ENCODE peak calls at places on chromosomes 3 and 15, in eight cellular contexts. V, G, Q, E, L, I, U and N are unnamed samples.

GRCh38 chr3:140568842-140569520 is 108.9 kb upstream of the TRIM42 start:
- DNase-seq in V (no peak), G (no peak), Q (peak), E (no peak), L (no peak), I (no peak), U (no peak), N (no peak)

GRCh38 chr15:66252411-66253295 is 897 bp downstream of the MEGF11 start:
- DNase-seq in V (no peak), G (peak), Q (peak), E (no peak), L (peak), I (peak), U (no peak), N (no peak)

GRCh38 chr3:52480768-52481715 is 14.1 kb upstream of the STAB1 start:
- DNase-seq in V (no peak), G (no peak), Q (peak), E (no peak), L (peak), I (peak), U (no peak), N (no peak)

GRCh38 chr3:15064299-15064834 is 748 bp downstream of the MRPS25 start:
- DNase-seq in V (no peak), G (peak), Q (no peak), E (no peak), L (no peak), I (peak), U (no peak), N (no peak)

GRCh38 chr15:39852237-39852636 is 67.8 kb downstream of the GPR176 start:
- DNase-seq in V (peak), G (peak), Q (no peak), E (peak), L (no peak), I (no peak), U (no peak), N (no peak)

GRCh38 chr3:106824856-106825255 is 552.4 kb upstream of the CCDC54 start:
- DNase-seq in V (no peak), G (peak), Q (peak), E (peak), L (no peak), I (peak), U (no peak), N (peak)

GRCh38 chr3:189099031-189099471 is 72.7 kb upstream of the TPRG1 start:
- DNase-seq in V (no peak), G (peak), Q (peak), E (no peak), L (no peak), I (peak), U (no peak), N (no peak)

GRCh38 chr15:47439146-47439869 is 278.0 kb upstream of the SEMA6D start:
- DNase-seq in V (no peak), G (peak), Q (no peak), E (no peak), L (no peak), I (no peak), U (no peak), N (no peak)

GRCh38 chr3:129664040-129664646 is 57.7 kb upstream of the PLXND1 start:
- DNase-seq in V (no peak), G (no peak), Q (no peak), E (no peak), L (no peak), I (no peak), U (no peak), N (no peak)

GRCh38 chr3:35473956-35474355 is 165.4 kb upstream of the ARPP21 start:
- DNase-seq in V (no peak), G (no peak), Q (no peak), E (no peak), L (no peak), I (no peak), U (no peak), N (no peak)

GRCh38 chr3:55264933-55265332 is 222.2 kb downstream of the WNT5A start:
- DNase-seq in V (no peak), G (peak), Q (no peak), E (no peak), L (no peak), I (no peak), U (no peak), N (no peak)

GRCh38 chr15:99305761-99306505 is 54.7 kb downstream of the LRRC28 start:
- DNase-seq in V (peak), G (peak), Q (peak), E (peak), L (no peak), I (peak), U (no peak), N (peak)

GRCh38 chr3:178198329-178198728 is 337.9 kb upstream of the KCNMB2 start:
- DNase-seq in V (no peak), G (peak), Q (no peak), E (no peak), L (no peak), I (peak), U (no peak), N (no peak)

GRCh38 chr3:170865209-170866094 is 4.5 kb downstream of the RPL22L1 start:
- DNase-seq in V (no peak), G (peak), Q (no peak), E (no peak), L (no peak), I (peak), U (no peak), N (no peak)

GRCh38 chr15:68499620-68500312 is 67.8 kb upstream of the ITGA11 start:
- DNase-seq in V (no peak), G (no peak), Q (no peak), E (no peak), L (no peak), I (no peak), U (no peak), N (no peak)

GRCh38 chr15:25455244-25455643 is 16.4 kb upstream of the UBE3A start:
- DNase-seq in V (no peak), G (no peak), Q (no peak), E (no peak), L (no peak), I (no peak), U (no peak), N (no peak)

GRCh38 chr3:146165370-146165769 is 4.4 kb upstream of the PLOD2 start:
- DNase-seq in V (peak), G (peak), Q (no peak), E (peak), L (no peak), I (peak), U (no peak), N (no peak)

GRCh38 chr15:48733615-48734014 is 77.3 kb downstream of the CEP152 start:
- DNase-seq in V (no peak), G (no peak), Q (no peak), E (no peak), L (no peak), I (no peak), U (no peak), N (no peak)

GRCh38 chr3:42804113-42804830 is at the start of gene HIGD1A:
- DNase-seq in V (peak), G (peak), Q (peak), E (peak), L (peak), I (peak), U (peak), N (no peak)

GRCh38 chr3:15443826-15444524 is 16.6 kb downstream of the EAF1 start:
- DNase-seq in V (no peak), G (no peak), Q (no peak), E (peak), L (peak), I (no peak), U (no peak), N (no peak)

GRCh38 chr3:56702487-56703315 is 19.6 kb upstream of the TASOR start:
- DNase-seq in V (peak), G (peak), Q (no peak), E (peak), L (peak), I (peak), U (no peak), N (peak)

GRCh38 chr15:65902373-65902772 is 33.1 kb downstream of the RAB11A start:
- DNase-seq in V (no peak), G (peak), Q (peak), E (no peak), L (no peak), I (no peak), U (peak), N (peak)

GRCh38 chr15:47715856-47716445 is 1.4 kb upstream of the SEMA6D start:
- DNase-seq in V (peak), G (peak), Q (peak), E (no peak), L (no peak), I (peak), U (no peak), N (no peak)

GRCh38 chr15:57541805-57542504 is 49.7 kb upstream of the MYZAP start:
- DNase-seq in V (peak), G (peak), Q (peak), E (no peak), L (peak), I (peak), U (no peak), N (no peak)

GRCh38 chr15:38699633-38700230 is 135.1 kb upstream of the RASGRP1 start:
- DNase-seq in V (no peak), G (peak), Q (peak), E (no peak), L (peak), I (no peak), U (no peak), N (no peak)

GRCh38 chr15:29376580-29376979 is 107.0 kb upstream of the NSMCE3 start:
- DNase-seq in V (no peak), G (no peak), Q (no peak), E (no peak), L (no peak), I (no peak), U (no peak), N (no peak)

GRCh38 chr15:92882697-92883642 is 17.2 kb upstream of the CHD2 start:
- DNase-seq in V (no peak), G (no peak), Q (peak), E (no peak), L (peak), I (no peak), U (peak), N (no peak)

GRCh38 chr15:26097216-26097615 is 234.1 kb upstream of the ATP10A start:
- DNase-seq in V (no peak), G (no peak), Q (no peak), E (no peak), L (no peak), I (no peak), U (no peak), N (no peak)

GRCh38 chr15:93152264-93152884 is 63.4 kb upstream of the RGMA start:
- DNase-seq in V (no peak), G (no peak), Q (no peak), E (no peak), L (no peak), I (no peak), U (no peak), N (no peak)

GRCh38 chr3:54622688-54623087 is 305.2 kb downstream of the LRTM1 start:
- DNase-seq in V (no peak), G (no peak), Q (no peak), E (no peak), L (no peak), I (no peak), U (no peak), N (no peak)

GRCh38 chr15:56883088-56883487 is 35.4 kb upstream of the TCF12 start:
- DNase-seq in V (no peak), G (no peak), Q (no peak), E (no peak), L (no peak), I (no peak), U (no peak), N (no peak)

GRCh38 chr3:33355611-33356010 is 78.4 kb downstream of the FBXL2 start:
- DNase-seq in V (no peak), G (peak), Q (no peak), E (peak), L (no peak), I (peak), U (no peak), N (no peak)

GRCh38 chr3:29282431-29283296 is 1.8 kb downstream of the RBMS3 start:
- DNase-seq in V (no peak), G (peak), Q (no peak), E (no peak), L (peak), I (no peak), U (no peak), N (no peak)
- H3K4me3 ChIP-seq in V (peak), G (peak), Q (peak), E (peak), L (peak), I (peak), U (peak), N (peak)

DNA sequence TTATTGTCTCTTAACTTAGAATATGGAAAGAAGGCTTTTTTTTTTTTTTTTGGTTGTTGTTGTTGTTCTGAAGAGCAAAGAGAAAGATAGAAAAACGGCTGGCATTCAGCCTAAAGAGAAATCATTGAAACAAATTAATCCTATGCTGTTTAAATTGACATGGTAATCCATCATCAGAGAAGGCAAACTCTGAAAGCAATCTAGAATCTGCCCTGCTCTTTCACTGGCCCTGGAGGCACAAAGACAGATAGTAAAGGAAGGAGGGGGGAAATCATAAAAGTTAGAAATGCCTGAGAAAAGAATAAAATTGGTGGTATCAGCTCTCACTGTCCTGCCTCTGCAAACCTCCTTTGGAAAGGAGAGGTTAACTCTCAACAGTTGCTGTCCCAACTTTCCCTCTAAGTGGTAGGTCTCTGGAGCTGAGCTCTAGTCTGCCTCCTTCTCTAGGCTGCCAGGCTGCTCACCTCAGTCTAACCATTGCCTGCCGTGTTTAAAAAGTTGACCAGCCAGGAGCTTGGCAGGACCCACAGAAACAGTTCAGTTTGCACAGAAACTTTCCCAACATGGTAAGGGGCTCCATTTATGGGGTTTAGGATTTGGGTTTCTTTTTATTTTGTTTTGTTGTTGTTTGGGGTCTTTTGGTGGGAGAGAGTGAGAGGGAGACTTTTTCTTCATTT is 13.4 kb upstream of the NR2F2 start:
- DNase-seq in V (no peak), G (no peak), Q (no peak), E (no peak), L (no peak), I (no peak), U (no peak), N (no peak)
- H3K4me3 ChIP-seq in V (no peak), G (no peak), Q (no peak), E (no peak), L (no peak), I (no peak), U (no peak), N (peak)

GRCh38 chr3:186362409-186362757 is 349 bp upstream of the DGKG start:
- DNase-seq in V (no peak), G (no peak), Q (no peak), E (no peak), L (no peak), I (no peak), U (no peak), N (no peak)

GRCh38 chr3:186361246-186361611 is 805 bp downstream of the DGKG start:
- DNase-seq in V (no peak), G (no peak), Q (no peak), E (no peak), L (no peak), I (no peak), U (no peak), N (no peak)

GRCh38 chr3:186361612-186362408 is at the start of gene DGKG:
- DNase-seq in V (no peak), G (peak), Q (peak), E (no peak), L (peak), I (peak), U (no peak), N (no peak)

GRCh38 chr3:186359078-186359477 is 3.0 kb downstream of the DGKG start:
- DNase-seq in V (no peak), G (no peak), Q (no peak), E (no peak), L (no peak), I (no peak), U (no peak), N (no peak)

GRCh38 chr3:186360779-186361178 is 1.3 kb downstream of the DGKG start:
- DNase-seq in V (no peak), G (no peak), Q (peak), E (no peak), L (peak), I (no peak), U (no peak), N (no peak)
- H3K4me3 ChIP-seq in V (no peak), G (no peak), Q (peak), E (no peak), L (peak), I (no peak), U (peak), N (peak)

DNA sequence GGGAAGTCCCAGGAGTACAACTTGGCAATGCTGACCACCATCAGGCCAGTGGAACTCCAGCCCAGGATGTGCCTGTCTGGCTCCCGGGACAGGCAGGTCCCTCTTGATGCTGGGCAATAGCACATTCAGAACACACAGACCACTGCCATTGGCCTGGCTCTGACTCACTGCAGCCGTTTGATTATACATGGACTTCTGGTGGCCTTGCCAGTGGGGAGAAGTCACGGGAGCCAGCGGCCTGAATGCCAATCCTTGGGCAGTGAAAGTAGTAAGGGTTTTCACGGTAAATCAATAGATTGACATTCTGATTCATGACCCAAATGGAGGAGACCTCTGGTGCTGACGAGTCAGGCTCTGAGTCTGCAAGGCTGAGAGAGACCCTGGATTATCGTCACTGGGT is 12.5 kb upstream of the PROK2 start:
- DNase-seq in V (no peak), G (no peak), Q (no peak), E (no peak), L (no peak), I (no peak), U (no peak), N (no peak)
- H3K4me3 ChIP-seq in V (no peak), G (no peak), Q (no peak), E (no peak), L (no peak), I (no peak), U (no peak), N (no peak)

DNA sequence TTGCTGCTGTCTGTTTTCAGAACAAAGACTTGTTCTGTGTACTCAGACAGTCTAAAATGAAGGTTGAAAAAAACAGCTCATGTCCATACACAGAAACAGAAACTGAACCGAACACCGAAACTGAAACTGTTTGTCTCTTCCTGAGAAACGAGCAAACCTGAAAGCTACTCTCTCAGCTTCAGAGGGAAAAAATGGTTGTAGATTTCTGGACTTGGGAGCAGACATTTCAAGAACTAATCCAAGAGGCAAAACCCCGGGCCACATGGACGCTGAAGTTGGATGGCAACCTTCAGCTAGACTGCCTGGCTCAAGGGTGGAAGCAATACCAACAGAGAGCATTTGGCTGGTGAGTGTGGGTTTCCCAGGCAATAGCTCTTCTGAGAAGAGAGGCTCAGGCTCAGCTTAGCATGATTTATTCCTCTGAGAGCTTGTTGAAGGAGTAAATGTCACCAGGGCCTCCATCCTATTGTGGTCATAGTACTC is at the start of gene RTP4:
- DNase-seq in V (no peak), G (peak), Q (no peak), E (peak), L (no peak), I (peak), U (no peak), N (no peak)
- H3K4me3 ChIP-seq in V (peak), G (peak), Q (peak), E (peak), L (no peak), I (peak), U (peak), N (peak)

GRCh38 chr15:85704720-85705119 is 90.0 kb downstream of the KLHL25 start:
- DNase-seq in V (no peak), G (peak), Q (no peak), E (no peak), L (no peak), I (no peak), U (no peak), N (no peak)

GRCh38 chr15:85700767-85701166 is 94.0 kb downstream of the KLHL25 start:
- DNase-seq in V (no peak), G (no peak), Q (no peak), E (no peak), L (no peak), I (no peak), U (no peak), N (no peak)

GRCh38 chr15:85706779-85707518 is 87.8 kb downstream of the KLHL25 start:
- DNase-seq in V (peak), G (peak), Q (peak), E (no peak), L (no peak), I (no peak), U (no peak), N (no peak)

GRCh38 chr15:85702321-85703230 is 92.1 kb downstream of the KLHL25 start:
- DNase-seq in V (peak), G (peak), Q (no peak), E (no peak), L (no peak), I (no peak), U (no peak), N (no peak)

DNA sequence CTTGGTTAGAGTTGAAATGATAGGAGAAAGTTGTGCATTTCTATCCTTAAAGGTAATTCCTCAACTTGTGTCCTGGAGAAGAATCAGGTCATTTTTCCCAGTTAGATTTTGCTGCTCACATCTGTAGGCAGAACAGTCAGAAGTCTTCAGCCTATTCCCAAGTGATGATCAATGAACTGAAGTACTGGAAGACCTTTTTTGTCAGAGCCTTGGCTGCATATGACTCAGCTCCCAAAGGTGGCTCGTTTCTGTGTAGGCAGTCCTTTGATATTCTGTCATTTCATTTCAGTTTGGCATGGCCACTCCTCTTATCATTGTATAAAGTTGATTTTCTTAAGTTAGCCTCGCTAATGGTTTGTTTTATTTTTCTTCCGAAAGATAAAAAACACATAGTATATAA is 90.7 kb downstream of the KLHL25 start:
- DNase-seq in V (no peak), G (peak), Q (no peak), E (no peak), L (no peak), I (no peak), U (no peak), N (no peak)
- H3K4me3 ChIP-seq in V (no peak), G (no peak), Q (no peak), E (no peak), L (no peak), I (no peak), U (no peak), N (no peak)